ENCODE peak calls at places on chromosomes 6 and 20, in seven cellular contexts. One of them, this sample, is unnamed.

GRCh38 chr20:31894980-31895675 is 24.7 kb downstream of the TTLL9 start:
- DNase-seq in neural progenitor cell: peak; percentile 37
- DNase-seq in AG04450: no peak
- DNase-seq in AG09319: no peak
- DNase-seq in OCI-LY7: peak; percentile 64
- DNase-seq in endothelial cell: no peak
- DNase-seq in MM.1S: peak; percentile 12
- DNase-seq in this sample: peak; percentile 63

GRCh38 chr6:126625019-126625418 is 285.1 kb downstream of the CENPW start:
- DNase-seq in neural progenitor cell: peak; percentile 51
- DNase-seq in AG04450: peak; percentile 2
- DNase-seq in AG09319: no peak
- DNase-seq in OCI-LY7: no peak
- DNase-seq in endothelial cell: peak; percentile 50
- DNase-seq in MM.1S: no peak
- DNase-seq in this sample: no peak

GRCh38 chr20:35021063-35021462 is 65.4 kb downstream of the MYH7B start:
- DNase-seq in neural progenitor cell: no peak
- DNase-seq in AG04450: no peak
- DNase-seq in AG09319: no peak
- DNase-seq in OCI-LY7: no peak
- DNase-seq in endothelial cell: no peak
- DNase-seq in MM.1S: no peak
- DNase-seq in this sample: no peak

GRCh38 chr20:39627765-39628164 is 665.6 kb downstream of the DHX35 start:
- DNase-seq in neural progenitor cell: no peak
- DNase-seq in AG04450: no peak
- DNase-seq in AG09319: no peak
- DNase-seq in OCI-LY7: no peak
- DNase-seq in endothelial cell: no peak
- DNase-seq in MM.1S: no peak
- DNase-seq in this sample: no peak

GRCh38 chr6:144856622-144857021 is 571.5 kb downstream of the UTRN start:
- DNase-seq in neural progenitor cell: no peak
- DNase-seq in AG04450: no peak
- DNase-seq in AG09319: no peak
- DNase-seq in OCI-LY7: no peak
- DNase-seq in endothelial cell: no peak
- DNase-seq in MM.1S: no peak
- DNase-seq in this sample: no peak

GRCh38 chr6:152063170-152063921 is 255.9 kb downstream of the ESR1 start:
- DNase-seq in neural progenitor cell: no peak
- DNase-seq in AG04450: no peak
- DNase-seq in AG09319: no peak
- DNase-seq in OCI-LY7: no peak
- DNase-seq in endothelial cell: no peak
- DNase-seq in MM.1S: no peak
- DNase-seq in this sample: peak; percentile 9

GRCh38 chr20:62936996-62937352 is 973 bp upstream of the GID8 start:
- DNase-seq in neural progenitor cell: no peak
- DNase-seq in AG04450: peak; percentile 47
- DNase-seq in AG09319: no peak
- DNase-seq in OCI-LY7: peak; percentile 24
- DNase-seq in endothelial cell: no peak
- DNase-seq in MM.1S: peak; percentile 41
- DNase-seq in this sample: no peak

GRCh38 chr6:170174771-170175643 is 115.9 kb downstream of the DLL1 start:
- DNase-seq in neural progenitor cell: no peak
- DNase-seq in AG04450: no peak
- DNase-seq in AG09319: no peak
- DNase-seq in OCI-LY7: no peak
- DNase-seq in endothelial cell: no peak
- DNase-seq in MM.1S: no peak
- DNase-seq in this sample: peak; percentile 5

GRCh38 chr6:16803294-16804006 is 42.2 kb upstream of the ATXN1 start:
- DNase-seq in neural progenitor cell: peak; percentile 31
- DNase-seq in AG04450: peak; percentile 66
- DNase-seq in AG09319: no peak
- DNase-seq in OCI-LY7: no peak
- DNase-seq in endothelial cell: peak; percentile 18
- DNase-seq in MM.1S: no peak
- DNase-seq in this sample: no peak

GRCh38 chr20:17969884-17970409 is 1.1 kb downstream of the MGME1 start:
- DNase-seq in neural progenitor cell: peak; percentile 23
- DNase-seq in AG04450: no peak
- DNase-seq in AG09319: no peak
- DNase-seq in OCI-LY7: peak; percentile 83
- DNase-seq in endothelial cell: peak; percentile 9
- DNase-seq in MM.1S: peak; percentile 77
- DNase-seq in this sample: peak; percentile 22

GRCh38 chr6:158910484-158911075 is 89.4 kb downstream of the RSPH3 start:
- DNase-seq in neural progenitor cell: peak; percentile 76
- DNase-seq in AG04450: no peak
- DNase-seq in AG09319: no peak
- DNase-seq in OCI-LY7: peak; percentile 90
- DNase-seq in endothelial cell: no peak
- DNase-seq in MM.1S: no peak
- DNase-seq in this sample: peak; percentile 79

GRCh38 chr6:422423-423061 is 31.0 kb downstream of the IRF4 start:
- DNase-seq in neural progenitor cell: no peak
- DNase-seq in AG04450: peak; percentile 89
- DNase-seq in AG09319: peak; percentile 66
- DNase-seq in OCI-LY7: no peak
- DNase-seq in endothelial cell: no peak
- DNase-seq in MM.1S: no peak
- DNase-seq in this sample: no peak

GRCh38 chr6:109373762-109374161 is 8.5 kb downstream of the CD164 start:
- DNase-seq in neural progenitor cell: no peak
- DNase-seq in AG04450: no peak
- DNase-seq in AG09319: no peak
- DNase-seq in OCI-LY7: no peak
- DNase-seq in endothelial cell: no peak
- DNase-seq in MM.1S: no peak
- DNase-seq in this sample: no peak

GRCh38 chr6:28000351-28001045 is 43.5 kb downstream of the OR2B6 start:
- DNase-seq in neural progenitor cell: no peak
- DNase-seq in AG04450: no peak
- DNase-seq in AG09319: no peak
- DNase-seq in OCI-LY7: no peak
- DNase-seq in endothelial cell: no peak
- DNase-seq in MM.1S: no peak
- DNase-seq in this sample: no peak

GRCh38 chr6:79072640-79073181 is 5.3 kb downstream of the PHIP start:
- DNase-seq in neural progenitor cell: no peak
- DNase-seq in AG04450: no peak
- DNase-seq in AG09319: no peak
- DNase-seq in OCI-LY7: no peak
- DNase-seq in endothelial cell: no peak
- DNase-seq in MM.1S: no peak
- DNase-seq in this sample: no peak

GRCh38 chr6:33808781-33809180 is 5.0 kb upstream of the MLN start:
- DNase-seq in neural progenitor cell: peak; percentile 60
- DNase-seq in AG04450: no peak
- DNase-seq in AG09319: no peak
- DNase-seq in OCI-LY7: no peak
- DNase-seq in endothelial cell: no peak
- DNase-seq in MM.1S: no peak
- DNase-seq in this sample: no peak

GRCh38 chr6:158231551-158232444 is 63.6 kb downstream of the GTF2H5 start:
- DNase-seq in neural progenitor cell: peak; percentile 92
- DNase-seq in AG04450: no peak
- DNase-seq in AG09319: peak; percentile 23
- DNase-seq in OCI-LY7: peak; percentile 78
- DNase-seq in endothelial cell: peak; percentile 74
- DNase-seq in MM.1S: peak; percentile 50
- DNase-seq in this sample: peak; percentile 61

GRCh38 chr6:28343898-28344677 is 5.7 kb upstream of the ZKSCAN3 start:
- DNase-seq in neural progenitor cell: no peak
- DNase-seq in AG04450: no peak
- DNase-seq in AG09319: no peak
- DNase-seq in OCI-LY7: no peak
- DNase-seq in endothelial cell: no peak
- DNase-seq in MM.1S: no peak
- DNase-seq in this sample: no peak

GRCh38 chr6:100202417-100203194 is 208.6 kb upstream of the MCHR2 start:
- DNase-seq in neural progenitor cell: no peak
- DNase-seq in AG04450: peak; percentile 77
- DNase-seq in AG09319: peak; percentile 93
- DNase-seq in OCI-LY7: no peak
- DNase-seq in endothelial cell: no peak
- DNase-seq in MM.1S: no peak
- DNase-seq in this sample: no peak

GRCh38 chr6:70310063-70310694 is 7.3 kb upstream of the COL9A1 start:
- DNase-seq in neural progenitor cell: peak; percentile 39
- DNase-seq in AG04450: no peak
- DNase-seq in AG09319: no peak
- DNase-seq in OCI-LY7: peak; percentile 38
- DNase-seq in endothelial cell: peak; percentile 13
- DNase-seq in MM.1S: peak; percentile 65
- DNase-seq in this sample: peak; percentile 23

GRCh38 chr6:23282243-23283021 is 713.1 kb downstream of the HDGFL1 start:
- DNase-seq in neural progenitor cell: no peak
- DNase-seq in AG04450: no peak
- DNase-seq in AG09319: no peak
- DNase-seq in OCI-LY7: no peak
- DNase-seq in endothelial cell: no peak
- DNase-seq in MM.1S: no peak
- DNase-seq in this sample: no peak

DNA sequence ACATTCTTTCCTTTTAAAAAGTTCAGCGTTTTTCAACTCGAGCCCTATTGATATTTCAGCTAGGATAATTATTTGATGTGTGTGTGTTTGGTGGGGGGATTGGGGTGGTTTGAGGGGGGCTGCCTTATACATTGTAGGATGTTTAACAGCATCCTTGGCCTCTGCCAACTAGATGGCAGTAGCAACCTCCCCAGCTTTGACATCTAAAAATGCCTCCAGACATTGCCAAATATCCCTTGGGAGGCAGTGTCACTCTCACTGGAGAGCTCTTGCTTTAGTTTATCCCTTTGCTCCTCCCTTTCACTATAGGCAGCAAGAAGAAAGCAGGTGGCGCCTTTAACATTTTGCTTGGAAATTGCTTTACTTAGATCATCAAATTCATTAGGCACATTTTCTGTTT is 14.6 kb upstream of the TP53TG5 start:
- DNase-seq in neural progenitor cell: no peak
- DNase-seq in AG04450: no peak
- DNase-seq in AG09319: no peak
- DNase-seq in OCI-LY7: no peak
- DNase-seq in endothelial cell: no peak
- DNase-seq in MM.1S: no peak
- DNase-seq in this sample: no peak
- TF ChIP-seq CTCF in neural progenitor cell: no peak
- TF ChIP-seq CTCF in AG04450: no peak
- TF ChIP-seq CTCF in AG09319: no peak
- TF ChIP-seq CTCF in OCI-LY7: peak; percentile 32
- TF ChIP-seq CTCF in endothelial cell: no peak
- TF ChIP-seq CTCF in MM.1S: no peak
- TF ChIP-seq CTCF in this sample: no peak

DNA sequence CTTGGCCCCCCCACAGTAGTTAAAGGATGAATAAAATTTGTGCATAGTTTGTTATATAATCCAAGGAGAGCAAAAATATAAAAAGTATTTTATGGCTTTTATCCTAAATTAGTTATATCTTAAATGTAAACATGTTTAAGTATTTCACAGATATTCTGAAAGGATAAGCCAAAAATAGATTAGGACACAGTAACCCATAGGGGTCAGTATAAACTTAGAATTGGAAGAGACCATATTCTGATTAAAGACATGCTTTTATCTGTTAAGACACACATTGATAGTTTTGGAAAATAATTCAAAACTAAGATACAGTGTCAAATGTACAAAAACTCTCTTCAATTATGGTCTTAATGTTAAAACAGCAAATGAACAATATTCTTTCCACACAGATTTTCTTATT is 4.5 kb upstream of the SERINC1 start:
- DNase-seq in neural progenitor cell: peak; percentile 25
- DNase-seq in AG04450: no peak
- DNase-seq in AG09319: no peak
- DNase-seq in OCI-LY7: peak; percentile 34
- DNase-seq in endothelial cell: no peak
- DNase-seq in MM.1S: peak; percentile 40
- DNase-seq in this sample: no peak
- TF ChIP-seq CTCF in neural progenitor cell: peak; percentile 73
- TF ChIP-seq CTCF in AG04450: peak; percentile 62
- TF ChIP-seq CTCF in AG09319: peak; percentile 50
- TF ChIP-seq CTCF in OCI-LY7: peak; percentile 74
- TF ChIP-seq CTCF in endothelial cell: peak; percentile 57
- TF ChIP-seq CTCF in MM.1S: peak; percentile 40
- TF ChIP-seq CTCF in this sample: peak; percentile 19

GRCh38 chr6:73548458-73549446 is 27.9 kb upstream of the EEF1A1 start:
- DNase-seq in neural progenitor cell: no peak
- DNase-seq in AG04450: no peak
- DNase-seq in AG09319: no peak
- DNase-seq in OCI-LY7: no peak
- DNase-seq in endothelial cell: no peak
- DNase-seq in MM.1S: no peak
- DNase-seq in this sample: no peak
- TF ChIP-seq CTCF in neural progenitor cell: no peak
- TF ChIP-seq CTCF in AG04450: no peak
- TF ChIP-seq CTCF in AG09319: no peak
- TF ChIP-seq CTCF in OCI-LY7: peak; percentile 28
- TF ChIP-seq CTCF in endothelial cell: no peak
- TF ChIP-seq CTCF in MM.1S: no peak
- TF ChIP-seq CTCF in this sample: no peak

GRCh38 chr20:47009784-47010183 is 115.1 kb downstream of the EYA2 start:
- DNase-seq in neural progenitor cell: no peak
- DNase-seq in AG04450: no peak
- DNase-seq in AG09319: no peak
- DNase-seq in OCI-LY7: no peak
- DNase-seq in endothelial cell: no peak
- DNase-seq in MM.1S: no peak
- DNase-seq in this sample: no peak

GRCh38 chr20:47008842-47009518 is 114.3 kb downstream of the EYA2 start:
- DNase-seq in neural progenitor cell: no peak
- DNase-seq in AG04450: no peak
- DNase-seq in AG09319: no peak
- DNase-seq in OCI-LY7: no peak
- DNase-seq in endothelial cell: no peak
- DNase-seq in MM.1S: peak; percentile 1
- DNase-seq in this sample: peak; percentile 54

GRCh38 chr20:47016068-47016664 is 121.5 kb downstream of the EYA2 start:
- DNase-seq in neural progenitor cell: peak; percentile 45
- DNase-seq in AG04450: no peak
- DNase-seq in AG09319: no peak
- DNase-seq in OCI-LY7: no peak
- DNase-seq in endothelial cell: peak; percentile 17
- DNase-seq in MM.1S: peak; percentile 5
- DNase-seq in this sample: no peak

GRCh38 chr20:47011984-47012383 is 117.3 kb downstream of the EYA2 start:
- DNase-seq in neural progenitor cell: no peak
- DNase-seq in AG04450: no peak
- DNase-seq in AG09319: no peak
- DNase-seq in OCI-LY7: no peak
- DNase-seq in endothelial cell: no peak
- DNase-seq in MM.1S: no peak
- DNase-seq in this sample: no peak

DNA sequence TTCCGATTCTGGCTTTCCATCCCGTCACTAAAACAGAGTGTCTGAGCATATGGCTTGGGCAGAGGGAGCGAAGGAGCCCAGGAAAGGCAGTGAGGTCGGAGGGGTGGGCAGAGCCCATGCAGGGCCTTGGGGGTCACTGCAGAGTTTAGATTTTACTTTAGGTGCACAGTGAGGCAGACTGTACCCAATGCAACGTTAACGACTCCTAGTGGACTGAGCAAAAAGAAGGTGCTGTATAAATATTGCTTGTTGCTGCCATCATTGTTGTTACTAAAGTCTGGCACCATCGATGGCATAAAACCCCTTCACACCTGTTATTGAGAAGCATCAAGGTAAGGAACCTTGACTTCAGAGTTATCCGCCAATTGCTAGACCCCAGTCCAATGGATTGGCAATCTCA is 119.0 kb downstream of the EYA2 start:
- DNase-seq in neural progenitor cell: no peak
- DNase-seq in AG04450: no peak
- DNase-seq in AG09319: no peak
- DNase-seq in OCI-LY7: no peak
- DNase-seq in endothelial cell: no peak
- DNase-seq in MM.1S: no peak
- DNase-seq in this sample: no peak
- TF ChIP-seq CTCF in neural progenitor cell: no peak
- TF ChIP-seq CTCF in AG04450: no peak
- TF ChIP-seq CTCF in AG09319: no peak
- TF ChIP-seq CTCF in OCI-LY7: peak; percentile 26
- TF ChIP-seq CTCF in endothelial cell: no peak
- TF ChIP-seq CTCF in MM.1S: no peak
- TF ChIP-seq CTCF in this sample: no peak